ENCODE peak calls at places on chromosomes 13 and 19, in four cellular contexts. K is A549, T is K562, S is suprapubic skin. F is an unnamed sample.
A peak's percentile ranks its signal among the peaks of the same experiment; 100 is the strongest.

GRCh38 chr19:51460164-51460992 is 2.1 kb upstream of the SIGLEC8 start:
- DNase-seq in K (peak; percentile 33), T (peak; percentile 78), S (peak; percentile 40), F (no peak)

GRCh38 chr19:11405846-11406643 is 13.1 kb downstream of the RGL3 start:
- DNase-seq in K (no peak), T (no peak), S (no peak), F (no peak)

GRCh38 chr13:41802684-41803554 is 158.0 kb downstream of the VWA8 start:
- DNase-seq in K (no peak), T (no peak), S (no peak), F (no peak)

GRCh38 chr13:110798595-110798994 is 85.1 kb downstream of the ING1 start:
- DNase-seq in K (no peak), T (no peak), S (no peak), F (no peak)

GRCh38 chr13:42561752-42562467 is 12.0 kb upstream of the TNFSF11 start:
- DNase-seq in K (no peak), T (no peak), S (no peak), F (no peak)

GRCh38 chr19:54481326-54481930 is 8.3 kb upstream of the CDC42EP5 start:
- DNase-seq in K (peak; percentile 67), T (peak; percentile 66), S (peak; percentile 54), F (no peak)

GRCh38 chr13:51241720-51242119 is 19.5 kb downstream of the FAM124A start:
- DNase-seq in K (no peak), T (no peak), S (no peak), F (no peak)

GRCh38 chr13:23447927-23448326 is 14.4 kb upstream of the SACS start:
- DNase-seq in K (no peak), T (no peak), S (no peak), F (no peak)

GRCh38 chr19:44687898-44688297 is 11.1 kb upstream of the CEACAM16 start:
- DNase-seq in K (no peak), T (no peak), S (no peak), F (no peak)

GRCh38 chr13:93182406-93182805 is 44.2 kb upstream of the GPC6 start:
- DNase-seq in K (no peak), T (no peak), S (no peak), F (no peak)

GRCh38 chr19:2387367-2388288 is 27.6 kb downstream of the TMPRSS9 start:
- DNase-seq in K (no peak), T (no peak), S (no peak), F (no peak)

GRCh38 chr13:111474136-111475002 is 153.9 kb downstream of the TEX29 start:
- DNase-seq in K (peak; percentile 31), T (peak; percentile 29), S (peak; percentile 65), F (no peak)

GRCh38 chr13:81540777-81541176 is 1199.9 kb upstream of the SPRY2 start:
- DNase-seq in K (peak; percentile 16), T (no peak), S (no peak), F (no peak)

GRCh38 chr13:52096748-52097147 is 32.1 kb downstream of the NEK5 start:
- DNase-seq in K (no peak), T (no peak), S (no peak), F (no peak)

GRCh38 chr13:79448413-79448812 is 32.5 kb upstream of the NDFIP2 start:
- DNase-seq in K (no peak), T (peak; percentile 15), S (no peak), F (no peak)

GRCh38 chr13:105991131-105991530 is 544.3 kb downstream of the EFNB2 start:
- DNase-seq in K (no peak), T (no peak), S (no peak), F (no peak)

GRCh38 chr19:35228177-35228930 is at the start of gene FAM187B:
- DNase-seq in K (no peak), T (no peak), S (peak; percentile 70), F (peak; percentile 85)

GRCh38 chr19:35462476-35462953 is 14.5 kb downstream of the FFAR2 start:
- DNase-seq in K (no peak), T (no peak), S (no peak), F (no peak)

GRCh38 chr19:16070366-16070990 is 5.8 kb upstream of the TPM4 start:
- DNase-seq in K (peak; percentile 84), T (peak; percentile 78), S (peak; percentile 88), F (no peak)

DNA sequence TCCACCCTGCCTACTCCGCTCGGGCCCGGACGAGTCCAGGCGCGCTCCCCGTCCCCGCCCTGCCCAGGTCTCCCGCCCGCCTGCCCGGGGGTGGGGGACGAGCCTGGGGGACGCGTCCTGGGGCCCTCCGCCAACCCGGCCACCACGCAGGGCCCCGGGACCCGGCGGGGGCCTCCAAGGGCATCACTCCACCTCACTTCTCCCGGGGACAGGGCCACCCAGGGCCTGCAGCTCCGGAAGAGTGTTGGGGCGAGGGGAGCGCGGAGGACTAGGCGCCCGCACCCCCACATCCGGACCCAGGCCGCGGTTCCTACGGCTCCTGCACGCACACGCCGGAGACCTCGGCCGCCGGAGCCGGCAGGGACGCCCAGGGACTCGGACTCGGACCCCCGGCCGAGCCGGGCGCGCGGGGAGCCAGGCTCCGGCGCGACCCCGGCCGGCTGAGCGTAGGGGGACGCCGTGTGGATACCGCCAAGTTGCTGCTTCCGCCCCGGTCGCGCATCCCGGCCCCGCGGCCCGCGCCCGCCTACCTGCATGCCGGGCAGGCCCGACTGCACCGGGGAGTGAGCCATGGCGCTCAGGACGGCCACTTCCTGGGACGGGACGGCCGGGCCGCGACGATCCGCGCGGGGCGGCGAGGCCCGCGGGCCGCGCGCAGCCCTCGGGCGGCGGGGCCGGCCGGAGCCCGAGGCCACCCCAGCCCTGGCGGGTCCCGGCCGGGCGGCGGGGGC is 527 bp downstream of the STK24 start:
- DNase-seq in K (peak; percentile 12), T (peak; percentile 44), S (peak; percentile 87), F (no peak)
- TF ChIP-seq POLR2A in K (no peak), T (no peak), S (no peak), F (no peak)

GRCh38 chr13:19607523-19608078 is 25.9 kb upstream of the MPHOSPH8 start:
- DNase-seq in K (no peak), T (no peak), S (no peak), F (no peak)

GRCh38 chr13:19605161-19605955 is 28.1 kb upstream of the MPHOSPH8 start:
- DNase-seq in K (no peak), T (no peak), S (no peak), F (no peak)

GRCh38 chr13:19604306-19604705 is 29.2 kb upstream of the MPHOSPH8 start:
- DNase-seq in K (peak; percentile 35), T (no peak), S (no peak), F (no peak)

GRCh38 chr13:19606152-19606551 is 27.3 kb upstream of the MPHOSPH8 start:
- DNase-seq in K (peak; percentile 17), T (no peak), S (no peak), F (no peak)

GRCh38 chr13:19606737-19607136 is 26.7 kb upstream of the MPHOSPH8 start:
- DNase-seq in K (no peak), T (no peak), S (no peak), F (no peak)
- TF ChIP-seq POLR2A in K (no peak), T (no peak), S (no peak), F (no peak)

GRCh38 chr13:63288576-63288975 is 1872.9 kb upstream of the PCDH20 start:
- DNase-seq in K (no peak), T (no peak), S (no peak), F (no peak)
- TF ChIP-seq POLR2A in K (no peak), T (no peak), S (no peak), F (no peak)

GRCh38 chr13:30798776-30799625 is 63.7 kb downstream of the ALOX5AP start:
- DNase-seq in K (no peak), T (no peak), S (no peak), F (no peak)

GRCh38 chr13:30796833-30797601 is 61.7 kb downstream of the ALOX5AP start:
- DNase-seq in K (no peak), T (no peak), S (no peak), F (no peak)

GRCh38 chr13:30796132-30796832 is 60.9 kb downstream of the ALOX5AP start:
- DNase-seq in K (peak; percentile 37), T (no peak), S (no peak), F (no peak)

GRCh38 chr13:30800107-30800506 is 64.8 kb downstream of the ALOX5AP start:
- DNase-seq in K (no peak), T (no peak), S (no peak), F (no peak)

GRCh38 chr13:30797847-30798246 is 62.5 kb downstream of the ALOX5AP start:
- DNase-seq in K (no peak), T (no peak), S (no peak), F (no peak)
- TF ChIP-seq POLR2A in K (no peak), T (no peak), S (no peak), F (no peak)

GRCh38 chr13:20566917-20567755 is at the start of gene IFT88:
- DNase-seq in K (peak; percentile 86), T (peak; percentile 87), S (peak; percentile 93), F (peak; percentile 97)
- TF ChIP-seq POLR2A in K (peak; percentile 45), T (peak; percentile 70), S (peak; percentile 63), F (no peak)

DNA sequence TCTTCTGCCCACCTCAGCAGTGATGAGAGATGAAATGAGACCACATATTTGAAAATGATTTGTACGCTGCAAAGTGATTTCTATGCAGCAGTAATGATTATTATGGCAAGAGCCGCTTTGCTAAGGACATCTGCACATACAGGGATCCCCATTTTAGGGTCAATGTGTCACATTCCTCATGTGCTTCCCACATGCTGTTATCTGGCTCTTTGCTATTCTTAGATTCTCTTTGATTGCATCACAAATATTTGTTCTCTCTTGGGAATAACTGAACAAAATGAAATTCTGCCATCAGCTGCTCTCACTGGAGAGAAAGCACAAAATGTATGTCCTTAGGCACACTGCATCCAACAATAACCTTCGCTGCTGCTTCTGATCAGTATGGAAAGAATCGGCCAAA is 209.5 kb upstream of the IPO5 start:
- DNase-seq in K (no peak), T (no peak), S (no peak), F (no peak)
- TF ChIP-seq POLR2A in K (no peak), T (no peak), S (no peak), F (no peak)

DNA sequence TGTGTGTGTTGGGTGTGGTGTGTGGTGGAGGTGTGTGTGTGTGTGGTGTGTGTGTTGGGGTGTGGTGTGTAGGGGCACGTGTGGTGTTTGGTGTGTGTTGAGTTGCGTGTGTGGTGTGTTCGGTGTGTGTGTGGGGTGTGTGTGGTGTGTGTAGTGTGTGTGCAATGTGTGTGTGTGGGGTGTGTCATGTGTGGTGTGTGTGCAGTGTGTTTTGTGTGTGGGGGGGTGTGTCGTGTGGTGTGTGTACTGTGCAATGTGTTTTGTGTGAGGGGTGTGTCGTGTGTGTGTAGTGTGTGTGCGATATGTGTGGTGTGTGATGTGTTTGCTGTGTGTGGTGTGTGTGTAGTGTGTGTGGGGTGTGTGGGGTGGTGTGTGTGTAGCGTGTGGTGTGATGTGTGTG is 6.0 kb upstream of the KPTN start:
- DNase-seq in K (no peak), T (no peak), S (no peak), F (no peak)
- TF ChIP-seq POLR2A in K (no peak), T (no peak), S (no peak), F (no peak)

DNA sequence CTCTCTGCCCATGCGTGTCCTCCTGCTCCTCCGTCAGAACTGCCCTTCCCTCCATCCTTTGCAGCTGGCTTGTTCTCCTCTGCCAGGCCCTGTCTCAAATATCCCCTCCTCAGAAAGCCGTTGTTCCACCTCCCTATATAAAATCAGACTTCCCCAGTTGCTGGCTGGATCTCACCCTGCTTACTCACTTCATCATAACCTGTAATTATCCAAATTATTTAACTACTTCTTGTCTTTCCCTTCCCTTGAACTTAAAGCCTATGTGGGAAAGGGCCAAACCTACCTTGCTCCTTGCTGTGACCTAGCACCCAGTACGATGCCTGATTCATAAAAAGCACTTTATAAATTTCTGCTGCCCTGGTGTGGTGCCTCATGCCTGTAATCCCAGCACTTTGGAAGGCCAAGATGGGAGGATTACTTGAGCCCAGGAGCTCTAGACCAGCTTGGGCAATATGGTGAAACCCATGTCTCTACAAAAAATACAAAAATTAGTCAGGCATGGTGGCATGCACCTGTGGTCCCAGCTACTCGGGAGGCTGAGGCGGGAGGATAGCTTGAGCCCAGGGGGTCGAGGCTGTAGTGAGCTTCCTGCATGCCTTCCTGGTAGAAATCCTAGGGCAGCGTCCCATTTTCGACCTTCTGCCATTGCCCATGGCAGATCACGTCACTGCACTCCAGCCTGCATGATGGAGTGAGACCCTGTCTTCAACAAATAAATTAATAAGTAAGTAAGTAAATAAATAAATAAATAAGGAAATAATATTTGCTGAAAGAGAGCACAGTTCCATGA is 39.5 kb upstream of the ZNF536 start:
- DNase-seq in K (no peak), T (no peak), S (peak; percentile 59), F (no peak)
- TF ChIP-seq POLR2A in K (no peak), T (no peak), S (no peak), F (no peak)

F was measured in esophagus muscularis mucosa.